ENCODE peak calls at places on chromosomes 16 and 17, in four cellular contexts. H is GM12878, R is A549, B is K562. N is an unnamed sample.
A peak's percentile ranks its signal among the peaks of the same experiment; 100 is the strongest.

GRCh38 chr16:81694494-81695285 is 84.4 kb upstream of the PLCG2 start:
- DNase-seq in H (no peak), R (no peak), B (no peak), N (no peak)

GRCh38 chr16:66656547-66656946 is 40.0 kb downstream of the CMTM4 start:
- DNase-seq in H (no peak), R (no peak), B (no peak), N (peak; percentile 38)

GRCh38 chr16:22648941-22649340 is 138.2 kb downstream of the NPIPB5 start:
- DNase-seq in H (no peak), R (no peak), B (no peak), N (no peak)

GRCh38 chr17:46194393-46195216 is 1.4 kb upstream of the KANSL1 start:
- DNase-seq in H (peak; percentile 89), R (peak; percentile 60), B (peak; percentile 75), N (peak; percentile 59)

GRCh38 chr17:42110301-42111264 is 1.9 kb downstream of the DHX58 start:
- DNase-seq in H (no peak), R (no peak), B (no peak), N (no peak)

GRCh38 chr17:46979023-46979870 is at the start of gene RPRML:
- DNase-seq in H (no peak), R (peak; percentile 54), B (peak; percentile 39), N (no peak)

GRCh38 chr16:25751230-25751629 is 59.5 kb downstream of the HS3ST4 start:
- DNase-seq in H (no peak), R (no peak), B (no peak), N (no peak)

GRCh38 chr17:71634376-71634775 is 486.4 kb upstream of the SOX9 start:
- DNase-seq in H (no peak), R (no peak), B (no peak), N (no peak)

GRCh38 chr17:8125196-8125946 is 1.5 kb upstream of the HES7 start:
- DNase-seq in H (peak; percentile 64), R (peak; percentile 81), B (peak; percentile 80), N (peak; percentile 60)

GRCh38 chr17:31593806-31594205 is 202.3 kb downstream of the RAB11FIP4 start:
- DNase-seq in H (no peak), R (no peak), B (no peak), N (peak; percentile 89)

GRCh38 chr17:65027305-65027704 is 29.2 kb downstream of the GNA13 start:
- DNase-seq in H (peak; percentile 45), R (peak; percentile 74), B (peak; percentile 53), N (peak; percentile 83)

GRCh38 chr16:50644730-50645129 is 36.4 kb downstream of the SNX20 start:
- DNase-seq in H (no peak), R (peak; percentile 25), B (no peak), N (no peak)

GRCh38 chr17:81002409-81003361 is 11.0 kb downstream of the CHMP6 start:
- DNase-seq in H (no peak), R (no peak), B (peak; percentile 83), N (peak; percentile 63)

GRCh38 chr16:72241930-72242329 is 70.0 kb upstream of the PMFBP1 start:
- DNase-seq in H (no peak), R (peak; percentile 60), B (peak; percentile 22), N (peak; percentile 55)

GRCh38 chr16:27405546-27406451 is 3.8 kb downstream of the IL21R start:
- DNase-seq in H (no peak), R (no peak), B (no peak), N (peak; percentile 17)

GRCh38 chr16:70706948-70707465 is 21.2 kb upstream of the MTSS2 start:
- DNase-seq in H (no peak), R (peak; percentile 81), B (no peak), N (peak; percentile 91)

GRCh38 chr17:36864230-36864629 is 73.0 kb upstream of the LHX1 start:
- DNase-seq in H (no peak), R (no peak), B (no peak), N (no peak)

GRCh38 chr16:50618238-50618918 is 62.7 kb downstream of the SNX20 start:
- DNase-seq in H (no peak), R (no peak), B (no peak), N (no peak)

GRCh38 chr17:81727324-81728031 is 15.4 kb downstream of the SLC25A10 start:
- DNase-seq in H (no peak), R (no peak), B (no peak), N (no peak)

GRCh38 chr17:40816569-40816968 is 5.8 kb downstream of the KRT10 start:
- DNase-seq in H (no peak), R (no peak), B (peak; percentile 69), N (no peak)

GRCh38 chr17:40818733-40819527 is 3.5 kb downstream of the KRT10 start:
- DNase-seq in H (no peak), R (peak; percentile 88), B (peak; percentile 89), N (peak; percentile 73)

GRCh38 chr17:40815381-40815780 is 7.0 kb downstream of the KRT10 start:
- DNase-seq in H (no peak), R (no peak), B (no peak), N (no peak)

GRCh38 chr17:40818343-40818732 is 4.1 kb downstream of the KRT10 start:
- DNase-seq in H (no peak), R (no peak), B (no peak), N (no peak)

GRCh38 chr17:40817103-40817682 is 5.2 kb downstream of the KRT10 start:
- DNase-seq in H (no peak), R (no peak), B (no peak), N (no peak)
- TF ChIP-seq ELK1 in H (no peak), R (no peak), B (no peak), N (no peak)

GRCh38 chr17:75074532-75074931 is 13.2 kb upstream of the SLC16A5 start:
- DNase-seq in H (no peak), R (no peak), B (peak; percentile 70), N (no peak)

GRCh38 chr17:75077072-75077489 is 10.7 kb upstream of the SLC16A5 start:
- DNase-seq in H (no peak), R (no peak), B (no peak), N (no peak)

GRCh38 chr17:75075597-75076253 is 12.0 kb upstream of the SLC16A5 start:
- DNase-seq in H (no peak), R (no peak), B (no peak), N (no peak)

GRCh38 chr17:75069783-75070182 is 18.0 kb upstream of the SLC16A5 start:
- DNase-seq in H (no peak), R (peak; percentile 68), B (no peak), N (no peak)

GRCh38 chr17:75073618-75074047 is 14.1 kb upstream of the SLC16A5 start:
- DNase-seq in H (no peak), R (no peak), B (no peak), N (no peak)
- TF ChIP-seq ELK1 in H (no peak), R (no peak), B (no peak), N (no peak)

GRCh38 chr16:53232826-53233529 is 178.2 kb downstream of the CHD9 start:
- DNase-seq in H (no peak), R (no peak), B (no peak), N (no peak)

GRCh38 chr16:53234836-53235235 is 180.0 kb downstream of the CHD9 start:
- DNase-seq in H (no peak), R (no peak), B (no peak), N (no peak)

GRCh38 chr16:53235851-53236250 is 181.1 kb downstream of the CHD9 start:
- DNase-seq in H (no peak), R (no peak), B (no peak), N (peak; percentile 54)
- TF ChIP-seq ELK1 in H (no peak), R (no peak), B (no peak), N (no peak)

GRCh38 chr17:6948562-6948961 is 47.3 kb upstream of the ALOX12 start:
- DNase-seq in H (no peak), R (no peak), B (no peak), N (no peak)
- TF ChIP-seq ELK1 in H (no peak), R (no peak), B (no peak), N (no peak)

DNA sequence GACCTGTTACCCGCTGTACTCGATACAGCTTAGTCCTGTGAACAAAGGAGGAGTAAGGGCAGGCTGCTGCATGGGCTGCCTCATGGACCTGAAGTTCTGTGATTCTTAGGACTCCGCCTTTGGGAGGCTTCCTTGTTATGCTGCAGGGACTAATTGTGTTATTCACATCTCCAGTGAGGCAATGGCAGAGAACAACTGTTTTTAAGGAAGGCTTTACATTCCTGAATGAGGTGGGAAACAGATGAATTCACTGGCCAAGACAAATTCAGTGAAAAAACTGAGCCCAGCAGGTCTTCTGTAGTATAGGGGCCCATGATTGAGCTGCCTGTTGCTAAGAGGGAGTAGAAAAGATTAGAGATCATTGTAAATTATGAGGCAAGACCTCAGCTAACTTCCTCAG is 26.2 kb downstream of the ADORA2B start:
- DNase-seq in H (no peak), R (no peak), B (no peak), N (no peak)
- TF ChIP-seq ELK1 in H (no peak), R (no peak), B (no peak), N (no peak)

GRCh38 chr17:32930512-32930911 is 2.6 kb downstream of the TMEM98 start:
- DNase-seq in H (no peak), R (no peak), B (no peak), N (no peak)

GRCh38 chr17:32928527-32929287 is 754 bp downstream of the TMEM98 start:
- DNase-seq in H (no peak), R (no peak), B (no peak), N (peak; percentile 26)

GRCh38 chr17:32929588-32929987 is 1.6 kb downstream of the TMEM98 start:
- DNase-seq in H (no peak), R (no peak), B (no peak), N (no peak)

GRCh38 chr17:32927724-32928526 is at the start of gene TMEM98:
- DNase-seq in H (no peak), R (no peak), B (peak; percentile 45), N (peak; percentile 12)

DNA sequence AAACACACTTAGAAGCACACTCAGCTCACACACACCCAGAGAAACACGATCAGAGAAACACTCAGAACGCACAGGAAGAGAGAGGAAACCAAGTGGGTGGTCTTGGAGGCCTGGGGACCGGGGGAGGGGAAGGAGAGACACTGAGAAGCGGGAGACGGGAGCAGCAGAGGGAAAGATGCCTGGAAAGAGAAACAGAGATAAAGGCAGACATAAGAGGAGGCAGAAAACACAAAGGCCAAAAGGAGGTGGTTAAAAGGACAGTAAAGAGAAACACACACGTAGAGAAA is 1.3 kb downstream of the TMEM98 start:
- DNase-seq in H (no peak), R (no peak), B (no peak), N (peak; percentile 10)
- TF ChIP-seq ELK1 in H (no peak), R (no peak), B (no peak), N (no peak)